ENCODE peak calls at places on chromosomes 13 and 19, in four cellular contexts. One of them, this sample, is unnamed.

GRCh38 chr19:31135841-31136240 is 213.4 kb downstream of the TSHZ3 start:
- DNase-seq in stimulated activated naive CD4-positive, alpha-beta T cell: no peak
- DNase-seq in IMR-90: peak
- DNase-seq in ELR: peak
- DNase-seq in this sample: no peak

GRCh38 chr19:29079331-29079730 is 133.6 kb downstream of the UQCRFS1 start:
- DNase-seq in stimulated activated naive CD4-positive, alpha-beta T cell: no peak
- DNase-seq in IMR-90: no peak
- DNase-seq in ELR: no peak
- DNase-seq in this sample: no peak

GRCh38 chr19:2555422-2556220 is 79.7 kb downstream of the GADD45B start:
- DNase-seq in stimulated activated naive CD4-positive, alpha-beta T cell: no peak
- DNase-seq in IMR-90: no peak
- DNase-seq in ELR: no peak
- DNase-seq in this sample: peak

GRCh38 chr19:41866284-41866683 is 6.2 kb downstream of the RPS19 start:
- DNase-seq in stimulated activated naive CD4-positive, alpha-beta T cell: no peak
- DNase-seq in IMR-90: no peak
- DNase-seq in ELR: no peak
- DNase-seq in this sample: no peak

GRCh38 chr19:18733196-18733647 is 49.7 kb downstream of the CRTC1 start:
- DNase-seq in stimulated activated naive CD4-positive, alpha-beta T cell: no peak
- DNase-seq in IMR-90: peak
- DNase-seq in ELR: no peak
- DNase-seq in this sample: no peak

GRCh38 chr13:27182844-27183497 is 11.4 kb upstream of the USP12 start:
- DNase-seq in stimulated activated naive CD4-positive, alpha-beta T cell: no peak
- DNase-seq in IMR-90: peak
- DNase-seq in ELR: peak
- DNase-seq in this sample: peak

GRCh38 chr19:3375221-3376088 is 9.1 kb downstream of the NFIC start:
- DNase-seq in stimulated activated naive CD4-positive, alpha-beta T cell: no peak
- DNase-seq in IMR-90: peak
- DNase-seq in ELR: peak
- DNase-seq in this sample: peak

GRCh38 chr19:18594824-18595373 is 6.3 kb downstream of the REX1BD start:
- DNase-seq in stimulated activated naive CD4-positive, alpha-beta T cell: no peak
- DNase-seq in IMR-90: no peak
- DNase-seq in ELR: no peak
- DNase-seq in this sample: no peak

GRCh38 chr13:41740479-41740878 is 220.4 kb downstream of the VWA8 start:
- DNase-seq in stimulated activated naive CD4-positive, alpha-beta T cell: no peak
- DNase-seq in IMR-90: no peak
- DNase-seq in ELR: no peak
- DNase-seq in this sample: no peak

GRCh38 chr19:33905937-33906577 is 109.4 kb downstream of the KCTD15 start:
- DNase-seq in stimulated activated naive CD4-positive, alpha-beta T cell: no peak
- DNase-seq in IMR-90: no peak
- DNase-seq in ELR: no peak
- DNase-seq in this sample: peak

GRCh38 chr13:25943081-25943480 is 108.7 kb downstream of the SHISA2 start:
- DNase-seq in stimulated activated naive CD4-positive, alpha-beta T cell: no peak
- DNase-seq in IMR-90: no peak
- DNase-seq in ELR: no peak
- DNase-seq in this sample: no peak

GRCh38 chr13:32164622-32165268 is 133.2 kb downstream of the FRY start:
- DNase-seq in stimulated activated naive CD4-positive, alpha-beta T cell: no peak
- DNase-seq in IMR-90: peak
- DNase-seq in ELR: peak
- DNase-seq in this sample: peak